ENCODE peak calls at places on chromosomes 4 and X, in five cellular contexts. One of them, this sample, is unnamed.

GRCh38 chr4:6701371-6701770 is 7.7 kb downstream of the S100P start:
- DNase-seq in colonic mucosa: no peak
- DNase-seq in heart right ventricle: no peak
- DNase-seq in GM23338: peak
- DNase-seq in tibial nerve: no peak
- DNase-seq in this sample: no peak

GRCh38 chr4:165631208-165631894 is 241.7 kb upstream of the TLL1 start:
- DNase-seq in colonic mucosa: no peak
- DNase-seq in heart right ventricle: no peak
- DNase-seq in GM23338: no peak
- DNase-seq in tibial nerve: no peak
- DNase-seq in this sample: no peak

GRCh38 chrX:150898343-150899190 is at the start of gene CD99L2:
- DNase-seq in colonic mucosa: peak
- DNase-seq in heart right ventricle: peak
- DNase-seq in GM23338: peak
- DNase-seq in tibial nerve: peak
- DNase-seq in this sample: peak

GRCh38 chr4:77169496-77169895 is 12.5 kb downstream of the CCNG2 start:
- DNase-seq in colonic mucosa: no peak
- DNase-seq in heart right ventricle: no peak
- DNase-seq in GM23338: no peak
- DNase-seq in tibial nerve: no peak
- DNase-seq in this sample: no peak

GRCh38 chrX:130082244-130083106 is 27.8 kb downstream of the ELF4 start:
- DNase-seq in colonic mucosa: no peak
- DNase-seq in heart right ventricle: peak
- DNase-seq in GM23338: no peak
- DNase-seq in tibial nerve: no peak
- DNase-seq in this sample: no peak

GRCh38 chrX:20231598-20231997 is 35.1 kb downstream of the RPS6KA3 start:
- DNase-seq in colonic mucosa: no peak
- DNase-seq in heart right ventricle: no peak
- DNase-seq in GM23338: no peak
- DNase-seq in tibial nerve: no peak
- DNase-seq in this sample: no peak

GRCh38 chr4:127203561-127204260 is 429.0 kb upstream of the INTU start:
- DNase-seq in colonic mucosa: no peak
- DNase-seq in heart right ventricle: no peak
- DNase-seq in GM23338: peak
- DNase-seq in tibial nerve: no peak
- DNase-seq in this sample: peak

GRCh38 chrX:130575831-130576404 is 174.1 kb downstream of the RBMX2 start:
- DNase-seq in colonic mucosa: peak
- DNase-seq in heart right ventricle: peak
- DNase-seq in GM23338: peak
- DNase-seq in tibial nerve: no peak
- DNase-seq in this sample: no peak

GRCh38 chr4:147078875-147079658 is 133.4 kb upstream of the TTC29 start:
- DNase-seq in colonic mucosa: no peak
- DNase-seq in heart right ventricle: peak
- DNase-seq in GM23338: no peak
- DNase-seq in tibial nerve: no peak
- DNase-seq in this sample: no peak

GRCh38 chrX:27968891-27969290 is 12.4 kb downstream of the DCAF8L1 start:
- DNase-seq in colonic mucosa: no peak
- DNase-seq in heart right ventricle: no peak
- DNase-seq in GM23338: no peak
- DNase-seq in tibial nerve: no peak
- DNase-seq in this sample: no peak

GRCh38 chr4:139564502-139564901 is 8.5 kb upstream of the SETD7 start:
- DNase-seq in colonic mucosa: no peak
- DNase-seq in heart right ventricle: no peak
- DNase-seq in GM23338: peak
- DNase-seq in tibial nerve: no peak
- DNase-seq in this sample: no peak
- TF ChIP-seq CTCF in colonic mucosa: peak
- TF ChIP-seq CTCF in heart right ventricle: no peak
- TF ChIP-seq CTCF in GM23338: peak
- TF ChIP-seq CTCF in tibial nerve: no peak
- TF ChIP-seq CTCF in this sample: peak

DNA sequence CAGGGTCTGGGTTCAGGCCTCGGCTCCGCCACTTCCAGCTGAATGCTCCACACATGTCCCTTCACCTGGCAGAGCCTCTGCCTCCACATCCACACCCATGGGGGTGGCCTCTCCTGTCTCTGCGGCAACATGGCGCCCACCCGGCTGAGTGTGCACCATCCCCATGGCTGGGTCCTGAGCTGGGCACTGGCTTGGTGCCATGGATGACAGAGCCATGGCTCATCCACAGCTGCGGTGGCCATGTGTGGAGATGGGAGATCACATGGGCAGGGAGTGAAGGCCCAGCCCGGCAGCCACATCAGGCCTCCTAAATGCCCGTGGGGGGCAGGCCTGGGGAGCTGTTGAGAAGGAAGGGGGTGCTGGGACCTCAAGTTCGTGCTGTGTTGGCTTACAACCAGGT is 213.7 kb downstream of the AFAP1 start:
- DNase-seq in colonic mucosa: no peak
- DNase-seq in heart right ventricle: peak
- DNase-seq in GM23338: no peak
- DNase-seq in tibial nerve: no peak
- DNase-seq in this sample: no peak
- H3K4me3 ChIP-seq in colonic mucosa: no peak
- H3K4me3 ChIP-seq in heart right ventricle: no peak
- H3K4me3 ChIP-seq in GM23338: no peak
- H3K4me3 ChIP-seq in tibial nerve: no peak
- H3K4me3 ChIP-seq in this sample: no peak

GRCh38 chrX:69369999-69370398 is 134.1 kb upstream of the NALF2 start:
- DNase-seq in colonic mucosa: no peak
- DNase-seq in heart right ventricle: no peak
- DNase-seq in GM23338: no peak
- DNase-seq in tibial nerve: no peak
- DNase-seq in this sample: no peak

GRCh38 chrX:69374569-69374968 is 129.6 kb upstream of the NALF2 start:
- DNase-seq in colonic mucosa: no peak
- DNase-seq in heart right ventricle: no peak
- DNase-seq in GM23338: no peak
- DNase-seq in tibial nerve: no peak
- DNase-seq in this sample: no peak

GRCh38 chrX:69366183-69366582 is 137.9 kb upstream of the NALF2 start:
- DNase-seq in colonic mucosa: no peak
- DNase-seq in heart right ventricle: no peak
- DNase-seq in GM23338: no peak
- DNase-seq in tibial nerve: no peak
- DNase-seq in this sample: no peak

GRCh38 chrX:69372435-69372834 is 131.7 kb upstream of the NALF2 start:
- DNase-seq in colonic mucosa: no peak
- DNase-seq in heart right ventricle: no peak
- DNase-seq in GM23338: no peak
- DNase-seq in tibial nerve: no peak
- DNase-seq in this sample: no peak

GRCh38 chrX:69371159-69371558 is 133.0 kb upstream of the NALF2 start:
- DNase-seq in colonic mucosa: no peak
- DNase-seq in heart right ventricle: no peak
- DNase-seq in GM23338: no peak
- DNase-seq in tibial nerve: no peak
- DNase-seq in this sample: no peak
- TF ChIP-seq CTCF in colonic mucosa: no peak
- TF ChIP-seq CTCF in heart right ventricle: no peak
- TF ChIP-seq CTCF in GM23338: no peak
- TF ChIP-seq CTCF in tibial nerve: no peak
- TF ChIP-seq CTCF in this sample: no peak

DNA sequence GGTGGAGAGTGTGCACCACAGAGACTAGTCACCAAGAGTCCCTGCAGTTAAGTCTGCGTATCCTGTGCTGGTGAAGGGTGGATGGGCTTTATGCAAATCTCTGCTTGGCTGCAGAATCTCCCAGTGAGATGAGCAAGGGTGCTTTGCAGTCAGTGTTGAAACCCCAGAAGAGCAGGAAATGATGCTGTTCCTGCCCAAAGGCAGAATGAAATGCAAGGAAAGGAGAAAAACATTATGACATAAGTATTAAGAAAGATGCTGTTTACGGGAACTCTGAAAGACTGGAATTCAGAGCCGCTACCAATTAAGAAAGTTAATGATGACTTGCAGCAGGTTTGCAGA is 25.4 kb upstream of the ACSL1 start:
- DNase-seq in colonic mucosa: no peak
- DNase-seq in heart right ventricle: no peak
- DNase-seq in GM23338: no peak
- DNase-seq in tibial nerve: no peak
- DNase-seq in this sample: no peak
- H3K4me3 ChIP-seq in colonic mucosa: no peak
- H3K4me3 ChIP-seq in heart right ventricle: no peak
- H3K4me3 ChIP-seq in GM23338: no peak
- H3K4me3 ChIP-seq in tibial nerve: no peak
- H3K4me3 ChIP-seq in this sample: no peak

This sample was measured in kidney epithelial cell.